ENCODE peak calls at places on chromosomes 13 and 19, in eight cellular contexts. B is ascending aorta; H is A549; Q is fibroblast of lung; R is neuronal stem cell; U is thoracic aorta; Y is PC-3; E is CD8-positive, alpha-beta T cell. W is an unnamed sample.
A peak's percentile ranks its signal among the peaks of the same experiment; 100 is the strongest.

GRCh38 chr13:76965759-76966421 is 17.6 kb downstream of the ACOD1 start:
- DNase-seq in B (peak; percentile 72), H (no peak), Q (peak; percentile 75), R (no peak), U (no peak), Y (peak; percentile 18), E (no peak), W (no peak)

GRCh38 chr13:36158606-36159005 is 27.4 kb upstream of the DCLK1 start:
- DNase-seq in B (no peak), H (no peak), Q (peak; percentile 78), R (no peak), U (no peak), Y (peak; percentile 29), E (no peak), W (no peak)

GRCh38 chr19:3360494-3361383 is 5.6 kb upstream of the NFIC start:
- DNase-seq in B (peak; percentile 83), H (no peak), Q (peak; percentile 51), R (no peak), U (no peak), Y (peak; percentile 31), E (peak; percentile 56), W (peak; percentile 80)

GRCh38 chr13:34817246-34817645 is 124.8 kb upstream of the NBEA start:
- DNase-seq in B (no peak), H (no peak), Q (peak; percentile 88), R (no peak), U (no peak), Y (no peak), E (no peak), W (no peak)

GRCh38 chr19:43765109-43765876 is 10.5 kb upstream of the SMG9 start:
- DNase-seq in B (peak; percentile 90), H (peak; percentile 93), Q (peak; percentile 99), R (no peak), U (peak; percentile 44), Y (peak; percentile 96), E (peak; percentile 56), W (peak; percentile 57)

GRCh38 chr19:36488118-36488815 is 1.1 kb downstream of the ZNF566 start:
- DNase-seq in B (no peak), H (peak; percentile 15), Q (peak; percentile 45), R (no peak), U (no peak), Y (no peak), E (no peak), W (no peak)

GRCh38 chr13:103066079-103066880 is at the start of gene SLC10A2:
- DNase-seq in B (no peak), H (no peak), Q (no peak), R (no peak), U (no peak), Y (no peak), E (no peak), W (no peak)

GRCh38 chr19:34220472-34221063 is 33.8 kb upstream of the GARRE1 start:
- DNase-seq in B (peak; percentile 82), H (peak; percentile 87), Q (peak; percentile 50), R (peak; percentile 23), U (peak; percentile 47), Y (peak; percentile 77), E (peak; percentile 40), W (peak; percentile 47)

GRCh38 chr19:16368385-16369305 is 44.0 kb downstream of the KLF2 start:
- DNase-seq in B (no peak), H (no peak), Q (no peak), R (no peak), U (no peak), Y (no peak), E (peak; percentile 68), W (peak; percentile 93)

GRCh38 chr13:103539265-103539664 is 473.0 kb upstream of the SLC10A2 start:
- DNase-seq in B (no peak), H (no peak), Q (no peak), R (peak; percentile 48), U (no peak), Y (no peak), E (no peak), W (no peak)

GRCh38 chr13:83498045-83498444 is 384.2 kb downstream of the SLITRK1 start:
- DNase-seq in B (no peak), H (no peak), Q (no peak), R (no peak), U (no peak), Y (peak; percentile 60), E (no peak), W (no peak)

GRCh38 chr13:111153977-111154332 is 38.8 kb downstream of the ARHGEF7 start:
- DNase-seq in B (peak; percentile 74), H (peak; percentile 14), Q (no peak), R (no peak), U (no peak), Y (peak; percentile 23), E (peak; percentile 30), W (peak; percentile 62)

GRCh38 chr19:245457-245856 is 45.7 kb downstream of the PLPP2 start:
- DNase-seq in B (no peak), H (no peak), Q (no peak), R (no peak), U (no peak), Y (no peak), E (no peak), W (no peak)

GRCh38 chr13:50509771-50510441 is 333.6 kb downstream of the DLEU7 start:
- DNase-seq in B (no peak), H (no peak), Q (peak; percentile 85), R (no peak), U (no peak), Y (no peak), E (no peak), W (no peak)

GRCh38 chr13:44331912-44332840 is 41.4 kb upstream of the SERP2 start:
- DNase-seq in B (peak; percentile 87), H (no peak), Q (peak; percentile 96), R (no peak), U (peak; percentile 71), Y (peak; percentile 24), E (no peak), W (no peak)

GRCh38 chr13:41696163-41697003 is 239.0 kb downstream of the RGCC start:
- DNase-seq in B (no peak), H (peak; percentile 31), Q (peak; percentile 99), R (no peak), U (no peak), Y (peak; percentile 80), E (no peak), W (no peak)

GRCh38 chr13:110425444-110425780 is 118.3 kb downstream of the COL4A2 start:
- DNase-seq in B (no peak), H (no peak), Q (peak; percentile 40), R (no peak), U (no peak), Y (no peak), E (no peak), W (no peak)

GRCh38 chr19:1251233-1251502 is 2.8 kb downstream of the MIDN start:
- DNase-seq in B (no peak), H (no peak), Q (peak; percentile 72), R (no peak), U (no peak), Y (peak; percentile 51), E (no peak), W (peak; percentile 73)

GRCh38 chr13:37869756-37870488 is at the start of gene TRPC4:
- DNase-seq in B (peak; percentile 64), H (peak; percentile 1), Q (peak; percentile 76), R (peak; percentile 61), U (no peak), Y (peak; percentile 54), E (no peak), W (no peak)

GRCh38 chr19:2887391-2887914 is 13.3 kb upstream of the ZNF57 start:
- DNase-seq in B (no peak), H (peak; percentile 46), Q (peak; percentile 47), R (no peak), U (no peak), Y (peak; percentile 79), E (no peak), W (no peak)

GRCh38 chr19:21202865-21203494 is 61.1 kb downstream of the ZNF431 start:
- DNase-seq in B (no peak), H (peak; percentile 0), Q (peak; percentile 5), R (peak; percentile 50), U (no peak), Y (peak; percentile 11), E (no peak), W (peak; percentile 52)

GRCh38 chr13:20197361-20197834 is 4.7 kb upstream of the GJB2 start:
- DNase-seq in B (no peak), H (peak; percentile 31), Q (peak; percentile 43), R (peak; percentile 62), U (no peak), Y (peak; percentile 83), E (no peak), W (no peak)

GRCh38 chr13:20190481-20191310 is 2.0 kb downstream of the GJB2 start:
- DNase-seq in B (no peak), H (no peak), Q (peak; percentile 95), R (no peak), U (no peak), Y (peak; percentile 89), E (no peak), W (no peak)

GRCh38 chr19:55147408-55148251 is 1.4 kb downstream of the TNNT1 start:
- DNase-seq in B (no peak), H (no peak), Q (no peak), R (no peak), U (no peak), Y (peak; percentile 15), E (no peak), W (no peak)

GRCh38 chr19:49065905-49066512 is 1.4 kb upstream of the NTF4 start:
- DNase-seq in B (no peak), H (no peak), Q (no peak), R (no peak), U (no peak), Y (no peak), E (no peak), W (no peak)
- H3K4me3 ChIP-seq in B (no peak overlapping the region), H (no peak overlapping the region), Q (no peak overlapping the region), R (no peak overlapping the region), U (no peak overlapping the region), Y (no peak overlapping the region), E (no peak overlapping the region), W (no peak overlapping the region)

GRCh38 chr13:30290812-30291436 is 16.4 kb downstream of the KATNAL1 start:
- DNase-seq in B (no peak), H (no peak), Q (no peak), R (no peak), U (no peak), Y (no peak), E (no peak), W (no peak)
- H3K4me1 ChIP-seq in B (no peaks in the 10 kb centered on the region), H (no peaks in the 10 kb centered on the region), Q (peaks cover 2% of the 10 kb centered on the region), R (no peaks in the 10 kb centered on the region), U (peaks cover 3% of the 10 kb centered on the region), Y (no peaks in the 10 kb centered on the region), E (no peaks in the 10 kb centered on the region), W (no peaks in the 10 kb centered on the region)

GRCh38 chr19:10339380-10339960 is at the start of gene ICAM3:
- DNase-seq in B (no peak), H (no peak), Q (no peak), R (no peak), U (no peak), Y (no peak), E (peak; percentile 59), W (peak; percentile 60)
- H3K4me3 ChIP-seq in B (no peak within 1 kb of the TSS), H (no peak within 1 kb of the TSS), Q (no peak within 1 kb of the TSS), R (no peak within 1 kb of the TSS), U (peak within 1 kb of the TSS; percentile 29), Y (no peak within 1 kb of the TSS), E (peak within 1 kb of the TSS; percentile 71), W (peak within 1 kb of the TSS; percentile 57)

GRCh38 chr19:14516048-14516534 is 2.1 kb downstream of the DNAJB1 start:
- DNase-seq in B (no peak), H (no peak), Q (no peak), R (no peak), U (no peak), Y (peak; percentile 60), E (no peak), W (no peak)
- H3K4me1 ChIP-seq in B (peaks cover 8% of the 10 kb centered on the region), H (peaks cover 64% of the 10 kb centered on the region), Q (peaks cover 19% of the 10 kb centered on the region), R (peaks cover 13% of the 10 kb centered on the region), U (peaks cover 30% of the 10 kb centered on the region), Y (peaks cover 48% of the 10 kb centered on the region), E (peaks cover 52% of the 10 kb centered on the region), W (peaks cover 41% of the 10 kb centered on the region)

W was measured in naive thymus-derived CD4-positive, alpha-beta T cell.